ENCODE peak calls at places on chromosomes 2 and 18, in four cellular contexts. U is suprapubic skin, C is IMR-90, F is K562. K is an unnamed sample. For H3K4me1 and H3K9me3, the result is how much of the 10 kb centered on the place peaks cover.

GRCh38 chr2:127712999-127713398 is 11.7 kb downstream of the SFT2D3 start:
- DNase-seq in C (no peak), U (no peak), F (no peak), K (no peak)

GRCh38 chr18:46559296-46559695 is 97.7 kb downstream of the LOXHD1 start:
- DNase-seq in C (no peak), F (no peak), U (no peak), K (no peak)

GRCh38 chr2:221102896-221103688 is 469.0 kb downstream of the EPHA4 start:
- DNase-seq in U (no peak), F (no peak), C (no peak), K (no peak)

GRCh38 chr18:50115095-50115494 is 79.9 kb downstream of the MYO5B start:
- DNase-seq in U (no peak), C (no peak), F (no peak), K (no peak)

GRCh38 chr18:24488824-24489493 is 28.5 kb downstream of the HRH4 start:
- DNase-seq in U (no peak), F (peak), C (peak), K (no peak)

GRCh38 chr2:240933048-240933965 is 27.2 kb downstream of the CROCC2 start:
- DNase-seq in U (peak), C (no peak), F (no peak), K (peak)

GRCh38 chr2:226423498-226423960 is 376.1 kb downstream of the IRS1 start:
- DNase-seq in U (no peak), C (peak), F (no peak), K (no peak)

GRCh38 chr2:106562826-106563594 is 75.8 kb downstream of the CD8B2 start:
- DNase-seq in F (no peak), C (no peak), U (no peak), K (no peak)

GRCh38 chr2:158457826-158458616 is 1.3 kb downstream of the PKP4 start:
- DNase-seq in C (peak), F (peak), U (no peak), K (peak)

GRCh38 chr18:13217466-13217961 is 1.0 kb upstream of the LDLRAD4 start:
- DNase-seq in F (peak), C (peak), U (peak), K (no peak)

GRCh38 chr2:26302846-26303245 is 43.1 kb upstream of the SELENOI start:
- DNase-seq in C (no peak), U (no peak), F (no peak), K (no peak)

GRCh38 chr2:111946294-111947114 is 48.1 kb downstream of the MERTK start:
- DNase-seq in F (no peak), U (no peak), C (peak), K (no peak)

GRCh38 chr2:45442026-45442425 is 169.0 kb downstream of the SRBD1 start:
- DNase-seq in C (no peak), F (no peak), U (no peak), K (no peak)

GRCh38 chr2:142175917-142176316 is 45.1 kb upstream of the LRP1B start:
- DNase-seq in C (no peak), F (no peak), U (no peak), K (no peak)

GRCh38 chr2:141911485-141912066 is 219.2 kb downstream of the LRP1B start:
- DNase-seq in C (peak), U (no peak), F (no peak), K (no peak)

GRCh38 chr2:168039885-168040284 is 207.5 kb downstream of the STK39 start:
- DNase-seq in F (no peak), U (no peak), C (no peak), K (no peak)

GRCh38 chr2:101387151-101387807 is at the start of gene CREG2:
- DNase-seq in F (peak), C (peak), U (peak), K (no peak)

GRCh38 chr18:42950732-42951131 is 164.8 kb downstream of the RIT2 start:
- DNase-seq in F (no peak), C (no peak), U (no peak), K (no peak)

GRCh38 chr2:241612156-241613017 is 24.6 kb downstream of the THAP4 start:
- DNase-seq in U (no peak), F (no peak), C (peak), K (no peak)

GRCh38 chr2:229563388-229563787 is 151.0 kb downstream of the DNER start:
- DNase-seq in C (no peak), U (no peak), F (no peak), K (no peak)

GRCh38 chr2:96665083-96665569 is 22.6 kb downstream of the FER1L5 start:
- DNase-seq in U (no peak), F (no peak), C (peak), K (peak)

GRCh38 chr2:98487806-98488189 is 43.1 kb downstream of the INPP4A start:
- DNase-seq in F (peak), U (peak), C (peak), K (no peak)

GRCh38 chr2:156909983-156910382 is 347.5 kb upstream of the GALNT5 start:
- DNase-seq in C (no peak), U (no peak), F (no peak), K (no peak)

GRCh38 chr2:85702172-85702571 is 8.0 kb downstream of the GNLY start:
- DNase-seq in C (peak), F (no peak), U (no peak), K (no peak)

GRCh38 chr2:164675027-164675426 is 53.7 kb upstream of the GRB14 start:
- DNase-seq in C (no peak), F (no peak), U (no peak), K (no peak)

GRCh38 chr2:9897331-9897737 is 54.1 kb downstream of the TAF1B start:
- DNase-seq in U (peak), F (no peak), C (peak), K (peak)

GRCh38 chr2:162915858-162916257 is 77.3 kb upstream of the KCNH7 start:
- DNase-seq in C (no peak), F (no peak), U (no peak), K (no peak)

GRCh38 chr2:191014653-191015020 is 666 bp upstream of the STAT1 start:
- DNase-seq in U (no peak), C (no peak), F (no peak), K (no peak)

GRCh38 chr2:40405440-40405839 is 46.5 kb downstream of the SLC8A1 start:
- DNase-seq in F (no peak), C (peak), U (no peak), K (no peak)

GRCh38 chr2:33304032-33304864 is 172.2 kb upstream of the RASGRP3 start:
- DNase-seq in F (no peak), C (no peak), U (no peak), K (no peak)

GRCh38 chr2:106191511-106192016 is 2.5 kb downstream of the UXS1 start:
- DNase-seq in C (no peak), F (no peak), U (no peak), K (no peak)

GRCh38 chr2:216441308-216442010 is 29.2 kb downstream of the SMARCAL1 start:
- DNase-seq in F (no peak), U (no peak), C (no peak), K (no peak)

GRCh38 chr2:62305421-62306176 is 109.7 kb downstream of the B3GNT2 start:
- DNase-seq in F (peak), C (no peak), U (no peak), K (no peak)

GRCh38 chr2:62304429-62305417 is 108.8 kb downstream of the B3GNT2 start:
- DNase-seq in C (peak), U (no peak), F (peak), K (peak)

GRCh38 chr2:62302763-62303435 is 107.0 kb downstream of the B3GNT2 start:
- DNase-seq in F (no peak), C (no peak), U (no peak), K (no peak)

GRCh38 chr2:62300925-62301324 is 105.0 kb downstream of the B3GNT2 start:
- DNase-seq in F (no peak), U (no peak), C (peak), K (no peak)

GRCh38 chr2:62303818-62304217 is 107.9 kb downstream of the B3GNT2 start:
- DNase-seq in F (no peak), U (no peak), C (no peak), K (no peak)
- H3K4me1 ChIP-seq in F (half or more), U (under half), C (under half), K (under half)

DNA sequence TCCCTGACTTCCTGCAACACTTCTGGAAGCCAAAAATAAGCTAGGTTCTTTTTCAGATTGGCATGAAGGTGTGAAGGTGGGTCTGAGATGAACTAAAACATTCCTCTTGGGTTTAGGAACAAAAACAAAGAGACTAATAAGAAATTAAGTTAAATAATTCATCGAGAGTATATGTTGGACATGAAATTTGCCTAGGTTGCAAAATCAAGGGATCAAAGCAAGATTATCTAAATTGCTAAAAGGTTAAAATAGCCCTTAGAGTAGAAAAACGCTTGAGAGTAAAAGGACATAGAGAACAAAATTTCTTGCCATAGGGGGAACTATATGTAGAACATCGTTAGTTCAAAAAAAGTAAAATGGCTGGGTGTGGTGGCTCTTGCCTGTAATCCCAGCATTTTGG is 845.9 kb upstream of the NXPH2 start:
- DNase-seq in U (no peak), F (no peak), C (no peak), K (no peak)
- H3K9me3 ChIP-seq in U (under half), F (under half), C (under half), K (under half)

GRCh38 chr2:38254796-38255195 is 122.3 kb downstream of the ATL2 start:
- DNase-seq in C (no peak), F (no peak), U (no peak), K (no peak)

GRCh38 chr2:38260469-38260868 is 116.6 kb downstream of the ATL2 start:
- DNase-seq in F (peak), U (no peak), C (no peak), K (no peak)

GRCh38 chr2:38260972-38261371 is 116.1 kb downstream of the ATL2 start:
- DNase-seq in F (no peak), C (no peak), U (no peak), K (no peak)

GRCh38 chr2:38255211-38255610 is 121.9 kb downstream of the ATL2 start:
- DNase-seq in U (no peak), F (no peak), C (no peak), K (no peak)

GRCh38 chr2:38256610-38257009 is 120.5 kb downstream of the ATL2 start:
- DNase-seq in U (no peak), C (no peak), F (no peak), K (no peak)
- TF ChIP-seq CTCF in U (no peak), C (no peak), F (no peak), K (no peak)

DNA sequence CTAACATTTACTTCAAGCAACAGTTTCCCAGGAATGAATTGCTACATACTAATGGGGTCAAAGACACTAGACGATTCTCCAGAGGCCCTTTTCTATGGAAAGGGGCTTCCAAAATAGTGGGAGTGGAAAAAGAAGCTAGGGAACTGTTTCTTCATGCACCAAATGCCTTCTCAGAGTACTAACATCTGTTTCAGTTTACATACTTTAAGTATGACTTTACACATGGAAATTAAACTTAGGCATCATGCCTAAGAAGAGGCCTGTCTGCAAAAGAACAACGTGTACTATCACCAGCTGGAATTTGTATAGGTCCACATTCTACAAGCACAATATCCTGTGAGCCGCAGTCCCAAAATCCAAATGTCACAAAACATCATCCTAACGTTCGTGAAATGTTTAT is 29.4 kb upstream of the WDR75 start:
- DNase-seq in U (no peak), C (peak), F (no peak), K (no peak)
- H3K4me1 ChIP-seq in U (under half), C (under half), F (under half), K (under half)

GRCh38 chr18:62164855-62165487 is 21.9 kb downstream of the PIGN start:
- DNase-seq in F (peak), U (no peak), C (no peak), K (no peak)

GRCh38 chr18:62165583-62165982 is 21.3 kb downstream of the PIGN start:
- DNase-seq in C (no peak), F (no peak), U (no peak), K (no peak)

GRCh38 chr18:62175521-62175920 is 11.3 kb downstream of the PIGN start:
- DNase-seq in U (no peak), F (no peak), C (peak), K (no peak)

DNA sequence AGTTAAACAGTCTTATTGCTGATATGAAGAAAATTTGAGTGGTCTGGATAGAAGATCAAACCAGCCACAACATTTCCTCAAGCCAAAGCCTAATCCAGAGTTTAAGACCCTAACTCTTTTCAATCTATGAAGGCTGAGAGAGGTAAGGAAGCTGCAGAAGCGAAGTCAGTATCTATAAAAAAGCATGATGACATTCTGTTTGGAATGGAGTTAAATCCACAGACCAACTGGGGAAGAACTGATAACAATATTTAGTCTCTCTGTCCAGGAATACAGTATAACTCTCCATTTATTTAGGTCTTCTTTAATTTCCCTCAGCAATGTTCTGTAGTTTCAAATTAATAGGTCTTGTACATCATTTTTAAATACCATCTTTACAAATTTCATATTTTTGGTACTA is 16.0 kb downstream of the PIGN start:
- DNase-seq in F (peak), C (no peak), U (no peak), K (no peak)
- H3K9me3 ChIP-seq in F (under half), C (under half), U (under half), K (under half)

GRCh38 chr2:230877737-230878598 is 13.2 kb downstream of the ITM2C start:
- DNase-seq in U (no peak), C (no peak), F (no peak), K (no peak)

GRCh38 chr2:230879271-230879882 is 14.6 kb downstream of the ITM2C start:
- DNase-seq in F (no peak), U (no peak), C (no peak), K (no peak)

GRCh38 chr2:230875347-230876315 is 10.9 kb downstream of the ITM2C start:
- DNase-seq in U (no peak), F (no peak), C (no peak), K (no peak)

GRCh38 chr2:230878599-230878965 is 13.8 kb downstream of the ITM2C start:
- DNase-seq in U (no peak), C (no peak), F (no peak), K (peak)

GRCh38 chr2:230877131-230877736 is 12.5 kb downstream of the ITM2C start:
- DNase-seq in C (no peak), U (no peak), F (no peak), K (no peak)
- TF ChIP-seq CTCF in C (no peak), U (no peak), F (no peak), K (no peak)

DNA sequence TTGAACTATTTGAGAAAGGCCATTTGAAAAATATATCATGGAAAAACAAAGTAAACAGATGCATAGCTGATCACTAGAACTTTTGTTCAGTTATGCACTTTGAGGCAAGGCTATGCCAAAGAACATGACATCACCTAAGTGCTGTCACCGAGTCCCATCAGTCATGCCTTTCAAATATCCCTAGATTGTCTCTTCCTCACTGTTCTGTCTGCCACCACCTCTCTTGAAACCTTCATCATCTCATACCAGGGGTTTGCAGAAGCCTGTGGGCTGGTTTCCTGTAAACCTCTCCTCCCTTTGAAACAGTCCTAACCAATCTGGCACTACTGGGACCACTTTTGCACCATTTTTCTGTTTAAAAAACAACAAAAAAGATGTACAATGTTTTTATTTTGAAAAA is 12.3 kb upstream of the RAPH1 start:
- DNase-seq in F (no peak), C (no peak), U (no peak), K (no peak)
- H3K4me1 ChIP-seq in F (under half), C (under half), U (under half), K (under half)

GRCh38 chr2:182509-183122 is 81.2 kb downstream of the SH3YL1 start:
- DNase-seq in C (no peak), F (no peak), U (no peak), K (no peak)

GRCh38 chr2:185221-185620 is 78.6 kb downstream of the SH3YL1 start:
- DNase-seq in F (no peak), C (no peak), U (no peak), K (no peak)

GRCh38 chr2:191311-192190 is 72.3 kb downstream of the SH3YL1 start:
- DNase-seq in U (no peak), C (no peak), F (no peak), K (no peak)

GRCh38 chr2:184695-185094 is 79.1 kb downstream of the SH3YL1 start:
- DNase-seq in F (no peak), U (no peak), C (no peak), K (no peak)

DNA sequence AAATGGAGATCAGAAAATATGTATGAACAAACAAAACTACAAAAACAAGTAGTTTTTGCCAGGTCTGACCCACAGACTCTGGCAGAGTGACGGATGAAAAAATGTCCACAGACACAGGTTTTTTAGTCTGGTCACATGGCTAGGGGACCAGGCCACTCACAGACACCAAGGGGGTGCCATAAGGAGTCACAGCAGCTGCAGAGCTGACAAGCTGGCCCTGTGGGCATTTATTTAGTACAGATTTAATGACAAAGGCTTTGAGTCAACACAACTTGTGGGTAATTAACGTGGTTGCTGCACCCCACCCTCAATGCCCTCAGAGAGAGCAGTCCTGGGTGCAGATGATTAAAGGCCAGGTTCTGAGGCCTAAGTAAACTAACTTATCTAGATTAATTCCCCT is 76.0 kb downstream of the SH3YL1 start:
- DNase-seq in U (no peak), C (no peak), F (no peak), K (no peak)
- H3K9me3 ChIP-seq in U (under half), C (under half), F (under half), K (under half)

DNA sequence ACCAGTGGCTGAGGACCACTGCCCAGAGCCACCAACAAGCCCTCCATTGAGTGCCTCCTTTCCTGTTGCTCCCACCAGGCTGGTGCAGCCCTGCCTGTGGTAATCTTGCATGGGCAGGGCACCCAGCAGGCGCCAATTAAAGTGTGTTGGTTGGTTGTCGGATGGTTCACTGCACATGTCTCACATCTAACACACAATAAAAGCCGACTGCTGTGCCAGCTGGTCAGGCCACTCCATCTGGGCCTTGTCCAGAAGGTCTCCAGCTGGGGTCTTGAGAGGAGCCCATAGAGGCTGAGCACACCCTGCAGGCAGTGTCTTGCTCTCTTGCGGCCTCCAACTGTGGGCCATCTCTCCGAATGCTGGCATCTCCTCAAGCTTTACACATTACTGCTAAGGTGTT is 494.8 kb upstream of the KLHL29 start:
- DNase-seq in C (no peak), F (no peak), U (no peak), K (no peak)
- TF ChIP-seq CTCF in C (no peak), F (no peak), U (no peak), K (no peak)